ENCODE peak calls at places on chromosome 18, in five cellular contexts. L is ascending aorta; S is CD4-positive, alpha-beta T cell; T is vagina; U is sigmoid colon. R is an unnamed sample. For H3K9me3, the result is how much of the 10 kb centered on the place peaks cover.

GRCh38 chr18:12398625-12399024 is 9.1 kb upstream of the PRELID3A start:
- DNase-seq in L (no peak), S (no peak), T (no peak), U (no peak), R (no peak)

GRCh38 chr18:55900380-55900779 is 312.4 kb upstream of the TCF4 start:
- DNase-seq in L (no peak), S (no peak), T (no peak), U (no peak), R (no peak)

GRCh38 chr18:3455938-3456685 is 6.1 kb downstream of the TGIF1 start:
- DNase-seq in L (no peak), S (no peak), T (no peak), U (no peak), R (no peak)

GRCh38 chr18:62337336-62337735 is 12.2 kb downstream of the TNFRSF11A start:
- DNase-seq in L (no peak), S (no peak), T (no peak), U (no peak), R (no peak)

GRCh38 chr18:54129448-54130134 is 94.9 kb downstream of the MBD2 start:
- DNase-seq in L (no peak), S (no peak), T (no peak), U (no peak), R (no peak)

GRCh38 chr18:44732604-44733003 is 51.9 kb downstream of the SETBP1 start:
- DNase-seq in L (no peak), S (no peak), T (no peak), U (no peak), R (no peak)

GRCh38 chr18:32911660-32912284 is 138.9 kb upstream of the KLHL14 start:
- DNase-seq in L (no peak), S (no peak), T (no peak), U (no peak), R (no peak)

GRCh38 chr18:41853280-41853679 is 101.8 kb upstream of the PIK3C3 start:
- DNase-seq in L (no peak), S (no peak), T (no peak), U (no peak), R (no peak)

GRCh38 chr18:37481491-37481890 is 84.1 kb downstream of the CELF4 start:
- DNase-seq in L (no peak), S (no peak), T (no peak), U (no peak), R (no peak)

GRCh38 chr18:49021433-49022129 is 70.8 kb upstream of the SMAD7 start:
- DNase-seq in L (no peak), S (peak), T (peak), U (no peak), R (no peak)

GRCh38 chr18:6614952-6615351 is 114.6 kb upstream of the ARHGAP28 start:
- DNase-seq in L (no peak), S (no peak), T (no peak), U (no peak), R (no peak)

GRCh38 chr18:26746284-26747130 is 119.0 kb downstream of the AQP4 start:
- DNase-seq in L (no peak), S (no peak), T (no peak), U (no peak), R (no peak)

GRCh38 chr18:14916851-14917250 is 168.9 kb downstream of the ANKRD30B start:
- DNase-seq in L (no peak), S (no peak), T (peak), U (no peak), R (no peak)
- H3K9me3 ChIP-seq in L (under half), S (under half), T (under half), U (under half), R (under half)

DNA sequence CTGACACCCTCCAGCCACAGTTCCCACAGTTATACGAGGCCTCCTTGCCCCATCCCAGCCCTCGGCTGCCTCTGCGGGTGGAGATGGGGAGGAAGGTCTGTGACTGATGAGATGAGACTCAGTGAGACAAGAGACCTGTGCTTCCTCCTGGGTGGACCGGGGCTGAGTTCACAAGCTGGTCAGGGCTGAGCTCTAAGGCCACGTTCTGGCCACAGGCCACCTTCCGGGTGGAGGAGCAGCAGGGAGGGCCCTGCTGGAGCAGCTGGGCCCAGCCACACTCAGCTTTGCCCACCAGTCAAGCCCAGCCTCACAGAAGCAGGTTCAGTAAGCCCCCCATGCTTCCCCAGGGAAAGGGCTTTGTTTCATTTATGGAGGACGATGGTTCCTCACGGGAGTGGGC is 214.7 kb downstream of the ANKRD30B start:
- DNase-seq in L (no peak), S (no peak), T (no peak), U (no peak), R (no peak)
- H3K9me3 ChIP-seq in L (under half), S (under half), T (under half), U (under half), R (under half)

GRCh38 chr18:80023173-80023572 is 11.1 kb upstream of the RBFA start:
- DNase-seq in L (no peak), S (no peak), T (no peak), U (no peak), R (no peak)
- H3K9me3 ChIP-seq in L (half or more), S (half or more), T (half or more), U (under half), R (under half)

DNA sequence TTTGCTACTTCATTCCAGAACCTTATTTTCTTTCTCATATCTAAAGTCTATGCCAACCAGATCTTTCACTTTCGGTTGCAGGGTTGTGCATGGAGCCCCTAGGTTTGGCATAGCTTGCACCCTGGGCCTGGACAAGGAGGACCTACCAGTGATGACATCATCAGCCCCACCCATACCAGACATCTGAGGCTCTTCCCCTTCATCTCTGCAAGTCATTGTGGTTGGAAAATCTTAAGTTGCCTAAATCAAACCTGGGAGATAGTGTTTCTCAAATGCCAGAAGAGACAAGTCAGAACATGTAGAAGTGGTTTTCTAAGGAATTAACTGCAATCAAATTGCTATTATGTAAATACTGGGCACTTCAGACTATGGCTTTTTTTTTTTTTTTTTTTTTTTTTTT is 363.3 kb downstream of the ZNF516 start:
- DNase-seq in L (no peak), S (no peak), T (no peak), U (no peak), R (no peak)
- H3K9me3 ChIP-seq in L (under half), S (under half), T (under half), U (under half), R (under half)

GRCh38 chr18:51120809-51121596 is 76.5 kb downstream of the MEX3C start:
- DNase-seq in L (no peak), S (no peak), T (no peak), U (no peak), R (no peak)

GRCh38 chr18:51123481-51123880 is 74.0 kb downstream of the MEX3C start:
- DNase-seq in L (no peak), S (no peak), T (no peak), U (no peak), R (no peak)

GRCh38 chr18:51121597-51121857 is 76.0 kb downstream of the MEX3C start:
- DNase-seq in L (no peak), S (no peak), T (no peak), U (no peak), R (no peak)

GRCh38 chr18:51123046-51123395 is 74.5 kb downstream of the MEX3C start:
- DNase-seq in L (no peak), S (no peak), T (no peak), U (no peak), R (no peak)

DNA sequence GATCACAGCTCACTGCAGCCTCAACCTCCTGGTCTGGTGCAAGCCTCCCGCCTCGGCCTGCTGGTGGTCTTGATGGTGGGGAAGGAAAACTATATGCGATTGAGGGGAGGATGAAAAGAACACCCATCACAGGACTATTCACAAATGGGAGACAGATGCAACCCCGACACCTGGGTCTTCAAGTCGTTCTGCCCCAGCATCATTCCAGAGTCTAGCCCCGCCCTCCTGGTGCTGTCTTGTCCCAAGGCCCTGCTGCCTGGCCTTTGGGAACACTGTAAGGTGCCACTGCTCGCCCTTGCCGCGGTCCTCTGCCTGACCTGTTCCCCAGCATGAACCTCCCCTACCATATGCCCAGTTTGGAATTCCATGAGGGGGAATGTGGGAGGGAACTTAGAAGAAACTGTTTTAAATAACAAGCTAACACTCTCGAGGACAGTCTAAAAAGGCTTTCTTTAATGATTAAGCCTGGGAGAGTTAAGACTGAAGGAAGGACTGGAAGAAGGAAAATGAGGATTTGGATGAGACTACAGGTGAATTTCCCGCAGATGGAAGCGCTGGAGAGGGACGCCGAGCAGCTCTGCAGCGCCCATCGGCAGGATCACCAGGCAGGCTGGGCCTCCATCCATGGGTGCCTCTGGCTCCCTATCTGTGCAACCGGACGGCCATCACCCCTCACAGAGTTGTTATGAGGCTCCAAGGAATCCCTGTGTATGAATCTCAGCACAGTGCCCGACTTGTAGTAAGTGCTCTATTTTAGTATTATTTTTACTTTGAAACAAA is 75.0 kb downstream of the MEX3C start:
- DNase-seq in L (no peak), S (no peak), T (no peak), U (no peak), R (no peak)
- H3K9me3 ChIP-seq in L (under half), S (under half), T (under half), U (under half), R (under half)